ENCODE peak calls at places on chromosomes 12 and 14, in eight cellular contexts. U, K, C, D, O, S, M and G are unnamed samples.

GRCh38 chr12:38689704-38690103 is 215.7 kb downstream of the CPNE8 start:
- DNase-seq in U (no peak), K (no peak), C (no peak), D (no peak), O (no peak), S (no peak), M (no peak), G (no peak)

GRCh38 chr14:80055912-80056801 is 155.1 kb downstream of the DIO2 start:
- DNase-seq in U (no peak), K (peak; percentile 75), C (peak; percentile 36), D (peak; percentile 2), O (no peak), S (no peak), M (peak; percentile 47), G (peak; percentile 18)

GRCh38 chr14:50344116-50344775 is 32.1 kb downstream of the DMAC2L start:
- DNase-seq in U (no peak), K (no peak), C (no peak), D (no peak), O (no peak), S (no peak), M (no peak), G (no peak)

GRCh38 chr12:46886541-46887041 is 60.8 kb upstream of the SLC38A4 start:
- DNase-seq in U (no peak), K (no peak), C (no peak), D (no peak), O (no peak), S (no peak), M (no peak), G (no peak)

GRCh38 chr14:91337699-91338335 is 79.8 kb downstream of the CCDC88C start:
- DNase-seq in U (no peak), K (no peak), C (no peak), D (no peak), O (no peak), S (no peak), M (no peak), G (no peak)

GRCh38 chr14:31752867-31753661 is 191.9 kb downstream of the NUBPL start:
- DNase-seq in U (no peak), K (no peak), C (no peak), D (no peak), O (no peak), S (no peak), M (no peak), G (no peak)

GRCh38 chr12:58268080-58268479 is 326.7 kb downstream of the ATP23 start:
- DNase-seq in U (no peak), K (no peak), C (no peak), D (no peak), O (no peak), S (no peak), M (peak; percentile 87), G (no peak)

GRCh38 chr14:97180304-97181200 is 383.4 kb downstream of the VRK1 start:
- DNase-seq in U (no peak), K (peak; percentile 76), C (no peak), D (no peak), O (no peak), S (no peak), M (no peak), G (peak; percentile 7)

GRCh38 chr14:92400579-92401444 is 77.8 kb downstream of the SLC24A4 start:
- DNase-seq in U (no peak), K (no peak), C (no peak), D (no peak), O (no peak), S (no peak), M (no peak), G (no peak)

GRCh38 chr14:64880382-64881121 is 845 bp upstream of the SPTB start:
- DNase-seq in U (peak; percentile 77), K (peak; percentile 40), C (peak; percentile 35), D (peak; percentile 81), O (peak; percentile 49), S (peak; percentile 24), M (peak; percentile 8), G (no peak)

GRCh38 chr14:61472801-61473376 is 151.5 kb downstream of the PRKCH start:
- DNase-seq in U (no peak), K (no peak), C (no peak), D (no peak), O (no peak), S (no peak), M (peak; percentile 37), G (no peak)

GRCh38 chr12:11961686-11962085 is 109.1 kb upstream of the BCL2L14 start:
- DNase-seq in U (no peak), K (no peak), C (no peak), D (no peak), O (no peak), S (no peak), M (no peak), G (no peak)

GRCh38 chr12:15726029-15726756 is 63.0 kb downstream of the EPS8 start:
- DNase-seq in U (no peak), K (no peak), C (no peak), D (no peak), O (no peak), S (no peak), M (no peak), G (no peak)
- H3K27ac ChIP-seq in U (peak overlapping the region; percentile 24), K (peak overlapping the region; percentile 66), C (peak overlapping the region; percentile 42), D (no peak overlapping the region), O (peak overlapping the region; percentile 48), S (peak overlapping the region; percentile 76), M (no peak overlapping the region), G (no peak overlapping the region)

DNA sequence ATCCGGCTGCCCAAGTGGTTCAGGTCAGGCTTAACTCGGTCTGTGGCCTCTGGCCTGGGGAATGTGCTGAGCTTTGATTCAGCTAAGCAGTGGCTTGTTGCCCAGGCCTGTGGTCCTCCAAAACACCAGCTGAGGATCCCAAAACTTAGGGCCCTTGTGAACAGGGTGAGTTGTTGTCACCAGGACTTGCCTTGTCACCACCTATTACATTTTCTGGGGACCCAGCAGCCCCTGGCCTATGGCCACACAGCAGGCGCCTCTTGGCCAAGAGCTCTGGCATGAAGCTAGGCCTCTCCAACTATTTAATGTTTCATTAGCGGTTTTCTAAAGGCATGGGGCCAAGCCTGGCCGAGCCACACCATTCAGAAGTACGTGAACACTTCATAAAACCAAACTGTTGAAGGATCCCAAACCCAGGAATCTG is 343.7 kb downstream of the CACNA1C start:
- DNase-seq in U (peak; percentile 82), K (no peak), C (peak; percentile 48), D (no peak), O (peak; percentile 68), S (peak; percentile 47), M (no peak), G (no peak)
- H3K27ac ChIP-seq in U (peak overlapping the region; percentile 50), K (no peak overlapping the region), C (peak overlapping the region; percentile 40), D (no peak overlapping the region), O (peak overlapping the region; percentile 70), S (peak overlapping the region; percentile 61), M (no peak overlapping the region), G (no peak overlapping the region)

DNA sequence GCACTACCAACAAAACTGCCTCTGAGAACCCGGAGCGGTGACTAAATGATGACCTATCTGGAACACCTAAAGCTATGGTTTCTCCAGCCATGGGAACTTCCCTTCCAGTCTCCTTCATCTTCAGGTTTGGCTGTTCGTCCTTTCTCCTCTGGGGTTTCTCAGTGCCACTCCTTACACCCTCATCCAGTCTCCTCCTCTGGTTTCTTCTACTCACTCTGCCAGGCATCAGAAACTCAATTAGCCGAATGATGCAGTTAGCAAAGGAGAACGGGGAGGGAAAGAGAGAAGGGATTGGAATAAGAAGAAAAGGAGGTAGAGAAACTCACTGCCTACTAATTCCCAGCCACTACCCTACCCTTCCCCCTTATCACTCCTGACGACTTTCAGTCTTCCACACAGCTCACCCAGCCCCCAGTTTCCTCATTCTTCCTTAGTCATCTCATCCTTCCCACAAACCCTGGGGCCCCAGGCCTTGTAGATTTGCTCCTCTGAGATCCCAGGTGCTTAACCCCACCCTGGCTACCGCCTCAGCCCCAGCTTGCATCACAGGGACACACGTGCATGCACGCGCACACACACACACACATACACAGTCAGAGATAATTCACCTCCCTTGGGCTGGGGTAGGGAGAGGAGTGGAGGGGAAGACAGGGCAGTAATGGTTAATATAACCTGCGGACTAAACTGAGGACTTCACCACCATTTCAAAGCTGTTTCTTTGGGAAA is 13.0 kb downstream of the FGD6 start:
- DNase-seq in U (no peak), K (peak; percentile 99), C (peak; percentile 27), D (peak; percentile 88), O (no peak), S (peak; percentile 37), M (peak; percentile 85), G (no peak)
- H3K27ac ChIP-seq in U (peak overlapping the region; percentile 36), K (peak overlapping the region; percentile 95), C (peak overlapping the region; percentile 30), D (peak overlapping the region; percentile 94), O (peak overlapping the region; percentile 71), S (peak overlapping the region; percentile 77), M (peak overlapping the region; percentile 81), G (peak overlapping the region; percentile 98)

GRCh38 chr12:57101892-57102695 is 9.1 kb downstream of the STAT6 start:
- DNase-seq in U (no peak), K (peak; percentile 74), C (no peak), D (peak; percentile 83), O (no peak), S (no peak), M (no peak), G (no peak)
- H3K27ac ChIP-seq in U (no peak overlapping the region), K (peak overlapping the region; percentile 68), C (no peak overlapping the region), D (peak overlapping the region; percentile 76), O (no peak overlapping the region), S (no peak overlapping the region), M (no peak overlapping the region), G (no peak overlapping the region)